ENCODE peak calls at places on chromosomes 12 and 14, in four cellular contexts. G is HepG2, D is K562, J is A549. F is an unnamed sample.

GRCh38 chr12:104877107-104877705 is 80.9 kb downstream of the SLC41A2 start:
- DNase-seq in G (no peak), D (no peak), J (peak), F (no peak)

GRCh38 chr12:89874146-89874545 is 165.5 kb upstream of the ATP2B1 start:
- DNase-seq in G (no peak), D (no peak), J (no peak), F (no peak)

GRCh38 chr14:68074765-68075381 is 255.3 kb downstream of the RAD51B start:
- DNase-seq in G (no peak), D (no peak), J (no peak), F (peak)

GRCh38 chr14:53999061-53999488 is 42.5 kb upstream of the BMP4 start:
- DNase-seq in G (peak), D (no peak), J (no peak), F (no peak)

GRCh38 chr12:126704609-126705008 is 1562.4 kb upstream of the TMEM132C start:
- DNase-seq in G (no peak), D (no peak), J (no peak), F (no peak)

GRCh38 chr12:7242176-7243101 is 53.0 kb downstream of the PEX5 start:
- DNase-seq in G (no peak), D (peak), J (no peak), F (no peak)

GRCh38 chr12:88108021-88108420 is 33.9 kb downstream of the CEP290 start:
- DNase-seq in G (no peak), D (no peak), J (no peak), F (no peak)

GRCh38 chr12:115212356-115212755 is 528.4 kb upstream of the TBX3 start:
- DNase-seq in G (no peak), D (no peak), J (no peak), F (no peak)

GRCh38 chr12:71636704-71637115 is 26.9 kb downstream of the ZFC3H1 start:
- DNase-seq in G (peak), D (peak), J (peak), F (no peak)

GRCh38 chr12:67989184-67989965 is at the start of gene IFNG-AS1:
- DNase-seq in G (no peak), D (no peak), J (no peak), F (no peak)

GRCh38 chr12:111546758-111547383 is 52.2 kb downstream of the ATXN2 start:
- DNase-seq in G (no peak), D (no peak), J (no peak), F (no peak)

GRCh38 chr14:38973083-38973700 is 129.8 kb downstream of the SEC23A start:
- DNase-seq in G (peak), D (no peak), J (no peak), F (no peak)

GRCh38 chr12:109294286-109294796 is 14.7 kb downstream of the FOXN4 start:
- DNase-seq in G (no peak), D (no peak), J (no peak), F (no peak)

GRCh38 chr14:53929871-53930685 is 26.5 kb downstream of the BMP4 start:
- DNase-seq in G (no peak), D (peak), J (peak), F (peak)

GRCh38 chr12:132393245-132393795 is 63.9 kb upstream of the GALNT9 start:
- DNase-seq in G (peak), D (peak), J (peak), F (no peak)

GRCh38 chr14:90299408-90299807 is 32.3 kb downstream of the NRDE2 start:
- DNase-seq in G (no peak), D (no peak), J (no peak), F (no peak)

GRCh38 chr14:90302529-90303303 is 29.0 kb downstream of the NRDE2 start:
- DNase-seq in G (no peak), D (no peak), J (no peak), F (no peak)

GRCh38 chr14:90301122-90301521 is 30.6 kb downstream of the NRDE2 start:
- DNase-seq in G (no peak), D (no peak), J (no peak), F (no peak)

GRCh38 chr14:90301580-90302181 is 30.1 kb downstream of the NRDE2 start:
- DNase-seq in G (peak), D (no peak), J (peak), F (no peak)

DNA sequence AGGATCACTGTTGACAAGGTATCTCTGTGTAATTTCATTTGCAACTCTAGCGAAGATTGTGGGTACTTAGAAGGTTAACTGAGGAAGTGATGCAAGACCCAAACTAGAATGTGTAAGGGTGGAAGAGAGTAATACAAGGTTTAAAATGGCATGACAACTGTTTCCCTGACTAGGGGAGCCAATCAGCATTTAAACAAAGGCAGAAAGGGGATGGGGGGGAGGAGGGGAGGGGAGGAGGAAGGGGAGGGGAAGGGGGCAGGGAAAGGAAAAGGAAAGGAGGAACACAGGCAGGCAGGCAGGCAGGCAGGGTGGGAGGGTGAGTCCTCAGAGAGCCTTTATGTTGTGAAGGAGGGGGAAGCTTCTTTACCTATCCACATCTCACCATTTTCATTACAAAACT is 31.1 kb downstream of the NRDE2 start:
- DNase-seq in G (no peak), D (no peak), J (no peak), F (no peak)
- TF ChIP-seq NR3C1 in G (no peak), D (no peak), J (no peak), F (no peak)

GRCh38 chr12:114001731-114002340 is 35.7 kb upstream of the RBM19 start:
- DNase-seq in G (no peak), D (no peak), J (no peak), F (no peak)

GRCh38 chr12:114000861-114001260 is 34.7 kb upstream of the RBM19 start:
- DNase-seq in G (no peak), D (no peak), J (no peak), F (no peak)

GRCh38 chr12:113996026-113996425 is 29.9 kb upstream of the RBM19 start:
- DNase-seq in G (peak), D (no peak), J (no peak), F (peak)

GRCh38 chr12:113994051-113994450 is 27.9 kb upstream of the RBM19 start:
- DNase-seq in G (no peak), D (no peak), J (no peak), F (no peak)

DNA sequence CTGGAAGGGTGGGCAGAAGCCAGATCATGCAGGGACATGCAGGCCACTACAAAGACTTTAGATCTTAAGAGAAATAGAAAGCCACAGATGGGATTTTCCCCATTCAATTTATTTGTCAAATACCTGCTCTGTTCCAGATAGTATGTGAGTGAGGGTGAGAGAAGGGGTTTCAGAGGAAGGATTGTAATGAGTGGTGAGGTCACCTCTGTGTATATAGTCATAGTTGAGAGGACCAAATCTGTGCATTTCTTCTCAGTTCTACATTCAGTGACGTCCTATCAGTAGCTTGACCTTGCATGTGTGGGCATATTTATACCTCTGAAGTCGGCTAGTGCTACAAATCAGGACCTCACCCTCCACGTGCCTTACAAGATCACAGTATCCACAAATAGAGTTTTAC is 31.2 kb upstream of the RBM19 start:
- DNase-seq in G (no peak), D (no peak), J (no peak), F (no peak)
- TF ChIP-seq JUN in G (no peak), D (no peak), J (no peak), F (no peak)

DNA sequence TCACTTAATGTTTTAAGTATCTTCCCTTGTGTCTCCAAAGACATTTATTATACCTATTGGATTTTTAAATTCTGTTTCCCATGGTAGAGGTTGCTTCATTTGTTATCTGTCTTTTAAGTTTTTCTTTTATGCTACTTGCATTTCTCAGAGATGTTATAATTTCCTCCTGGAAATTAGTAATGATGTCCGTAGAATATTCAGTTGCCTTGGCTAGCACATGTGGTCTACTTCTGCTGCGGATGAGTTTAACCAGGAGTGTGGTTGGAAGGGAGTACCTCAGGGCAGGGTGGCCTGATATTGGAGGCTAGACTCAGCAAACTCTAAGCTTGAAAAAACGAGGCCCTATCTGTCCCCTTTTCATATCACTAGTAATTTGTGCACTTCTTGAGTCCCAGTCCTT is 8.8 kb upstream of the EVL start:
- DNase-seq in G (no peak), D (no peak), J (no peak), F (no peak)
- TF ChIP-seq NR3C1 in G (no peak), D (no peak), J (no peak), F (no peak)

DNA sequence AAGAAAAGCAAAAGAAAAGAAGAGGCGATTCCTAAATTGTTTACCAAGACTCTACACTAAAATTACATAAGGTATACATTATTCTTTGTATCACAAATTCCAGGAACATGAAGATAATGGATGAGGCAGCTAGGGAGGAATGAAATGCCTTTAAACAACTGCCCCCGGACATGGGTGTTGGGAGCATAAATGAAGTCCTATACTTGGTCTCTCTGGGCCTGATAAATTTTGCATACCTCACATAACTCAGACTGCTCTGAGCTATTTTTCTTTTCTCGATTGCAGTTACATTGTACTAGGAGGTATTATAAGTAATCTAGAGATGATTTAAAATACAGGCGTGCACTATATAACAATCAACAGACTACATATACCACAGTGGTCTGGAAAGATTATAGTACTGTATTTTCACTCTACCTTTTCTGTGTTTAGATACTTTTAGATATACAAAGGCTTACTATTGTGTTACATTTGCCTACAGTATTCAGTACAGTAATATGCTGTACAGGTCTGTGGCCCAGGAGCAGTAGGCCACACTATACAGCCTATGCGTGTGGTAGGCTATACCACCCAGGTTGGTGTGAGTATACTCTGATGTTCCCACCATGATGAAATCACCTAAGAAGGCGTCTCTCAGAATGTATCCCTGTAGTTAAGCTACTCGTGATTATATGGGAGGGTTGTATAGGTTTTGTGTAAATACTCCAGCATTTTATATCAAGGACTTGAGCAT is 14.3 kb downstream of the FNTB start:
- DNase-seq in G (no peak), D (no peak), J (no peak), F (no peak)
- TF ChIP-seq JUN in G (no peak), D (no peak), J (no peak), F (no peak)

GRCh38 chr12:1515428-1515827 is 79.0 kb downstream of the FBXL14 start:
- DNase-seq in G (no peak), D (no peak), J (no peak), F (no peak)

GRCh38 chr12:1518763-1519516 is 75.4 kb downstream of the FBXL14 start:
- DNase-seq in G (peak), D (peak), J (no peak), F (no peak)

GRCh38 chr12:1517734-1518485 is 76.5 kb downstream of the FBXL14 start:
- DNase-seq in G (no peak), D (no peak), J (no peak), F (no peak)

GRCh38 chr12:1518486-1518762 is 76.0 kb downstream of the FBXL14 start:
- DNase-seq in G (no peak), D (no peak), J (no peak), F (no peak)

GRCh38 chr12:1517007-1517406 is 77.4 kb downstream of the FBXL14 start:
- DNase-seq in G (peak), D (no peak), J (no peak), F (peak)
- TF ChIP-seq NR3C1 in G (no peak), D (no peak), J (no peak), F (no peak)

GRCh38 chr12:31324845-31325523 is 966 bp downstream of the SINHCAF start:
- DNase-seq in G (no peak), D (peak), J (peak), F (peak)

GRCh38 chr12:31322651-31323248 is 3.2 kb downstream of the SINHCAF start:
- DNase-seq in G (no peak), D (no peak), J (peak), F (no peak)

GRCh38 chr12:31323466-31324115 is 2.4 kb downstream of the SINHCAF start:
- DNase-seq in G (no peak), D (peak), J (peak), F (peak)

GRCh38 chr12:31325524-31325875 is 450 bp downstream of the SINHCAF start:
- DNase-seq in G (no peak), D (no peak), J (no peak), F (no peak)

GRCh38 chr12:31324116-31324844 is 1.7 kb downstream of the SINHCAF start:
- DNase-seq in G (peak), D (peak), J (peak), F (peak)
- TF ChIP-seq JUN in G (no peak), D (peak), J (no peak), F (no peak)

F was measured in WTC11.